ENCODE peak calls at places on chromosomes 2 and 18, in nine cellular contexts. L is transverse colon; N is tibial nerve; K is IMR-90; D is A549; O is astrocyte of the spinal cord; M is K562; G is activated CD8-positive, alpha-beta T cell treated with anti-CD3 and anti-CD28 coated beads for 36 hours; E is AG09309. Y is an unnamed sample.

GRCh38 chr2:70111752-70112591 is 24.7 kb downstream of the PCBP1 start:
- DNase-seq in E (no peak), O (peak; percentile 52), N (no peak), K (peak; percentile 71), D (no peak), L (no peak), G (no peak), M (no peak), Y (no peak)

GRCh38 chr18:11887305-11888262 is 20.5 kb downstream of the MPPE1 start:
- DNase-seq in L (peak; percentile 39), O (no peak), K (no peak), E (no peak), D (peak; percentile 8), G (no peak), M (no peak), N (no peak), Y (no peak)

GRCh38 chr2:48148841-48149240 is 242.5 kb upstream of the FBXO11 start:
- DNase-seq in L (no peak), N (no peak), M (peak; percentile 81), G (no peak), O (no peak), E (no peak), D (no peak), K (no peak), Y (no peak)

GRCh38 chr2:140348826-140349225 is 1568.6 kb upstream of the NXPH2 start:
- DNase-seq in D (no peak), K (no peak), E (no peak), N (no peak), G (no peak), O (no peak), M (no peak), L (no peak), Y (no peak)

GRCh38 chr2:163919717-163920116 is 183.9 kb upstream of the FIGN start:
- DNase-seq in O (no peak), D (no peak), G (no peak), L (no peak), M (no peak), K (no peak), N (no peak), E (no peak), Y (no peak)

GRCh38 chr18:28065031-28065792 is 111.7 kb downstream of the CDH2 start:
- DNase-seq in G (no peak), M (no peak), D (peak; percentile 90), E (peak; percentile 83), O (peak; percentile 92), N (no peak), K (peak; percentile 94), L (no peak), Y (no peak)

GRCh38 chr2:172196768-172197322 is 94.1 kb upstream of the DLX2 start:
- DNase-seq in K (peak; percentile 85), O (peak; percentile 79), N (no peak), M (no peak), E (peak; percentile 50), D (no peak), L (no peak), G (peak; percentile 54), Y (no peak)

GRCh38 chr2:182890773-182891381 is 24.4 kb upstream of the FRZB start:
- DNase-seq in E (no peak), G (no peak), N (no peak), L (no peak), K (no peak), O (no peak), D (no peak), M (no peak), Y (no peak)

GRCh38 chr2:50388324-50388723 is 643.6 kb downstream of the NRXN1 start:
- DNase-seq in G (no peak), N (no peak), D (no peak), M (no peak), K (no peak), E (no peak), L (no peak), O (no peak), Y (no peak)

GRCh38 chr2:238974510-238975166 is 126.8 kb downstream of the TWIST2 start:
- DNase-seq in D (peak; percentile 80), O (peak; percentile 78), N (no peak), M (no peak), E (peak; percentile 82), K (peak; percentile 92), L (no peak), G (no peak), Y (no peak)

DNA sequence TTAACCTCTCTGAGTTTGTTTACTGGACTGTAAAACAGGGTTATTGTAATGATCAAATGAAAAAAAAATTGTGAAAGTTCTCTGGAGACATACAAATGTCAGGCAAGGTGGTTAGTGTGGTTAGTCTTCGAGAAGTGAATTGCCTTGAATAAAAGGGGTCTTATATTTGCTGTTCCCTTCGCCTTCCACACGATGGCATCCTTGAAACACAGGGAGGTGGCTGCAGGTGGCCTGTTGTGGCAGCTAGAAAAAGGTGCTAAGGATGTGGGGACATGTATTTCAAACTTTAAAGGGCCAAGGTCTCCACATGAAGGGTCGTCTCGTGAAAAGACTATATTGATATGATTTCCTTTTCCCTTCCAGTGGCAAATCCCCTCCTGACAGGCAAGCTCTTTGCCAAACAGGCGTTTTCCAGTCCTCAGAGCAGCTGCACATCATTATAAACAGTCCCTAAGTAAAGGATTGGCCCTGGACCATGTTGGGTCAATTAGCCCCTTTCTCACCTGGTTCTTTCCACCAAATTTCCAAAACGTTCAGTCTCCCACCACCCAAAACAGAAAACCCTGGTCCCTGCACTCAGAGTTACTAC is 68.5 kb downstream of the COPS8 start:
- DNase-seq in D (peak; percentile 75), G (peak; percentile 71), L (no peak), M (peak; percentile 50), E (no peak), K (peak; percentile 81), N (no peak), O (peak; percentile 78), Y (peak; percentile 39)
- TF ChIP-seq CTCF in D (peak; percentile 74), G (peak; percentile 81), L (peak; percentile 42), M (peak; percentile 80), E (peak; percentile 88), K (peak; percentile 91), N (peak; percentile 64), O (peak; percentile 78), Y (no peak)

DNA sequence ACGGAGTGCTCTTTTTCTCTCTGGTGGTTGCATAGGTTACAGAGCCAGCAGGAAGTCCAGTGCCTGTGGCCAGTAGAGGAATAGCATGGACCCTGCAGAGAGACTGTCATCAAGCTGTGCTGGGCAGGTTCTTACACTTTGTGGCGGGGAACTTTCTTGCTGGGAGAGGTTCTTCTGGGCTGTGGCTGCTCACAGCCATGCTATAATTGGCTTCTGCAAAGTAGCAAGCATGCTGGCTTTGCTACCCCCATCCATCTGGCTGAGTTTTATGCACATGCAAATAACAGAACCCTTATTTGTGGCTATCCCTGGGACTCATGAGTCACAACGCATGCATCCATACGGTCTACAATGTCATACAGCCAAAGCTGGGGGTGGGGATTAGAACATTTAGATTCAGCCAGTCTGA is 68.9 kb downstream of the PLCL1 start:
- DNase-seq in M (peak; percentile 62), L (no peak), G (peak; percentile 18), K (peak; percentile 83), O (peak; percentile 93), N (no peak), E (peak; percentile 18), D (no peak), Y (no peak)
- TF ChIP-seq CTCF in M (peak; percentile 21), L (no peak), G (no peak), K (no peak), O (peak; percentile 20), N (no peak), E (peak; percentile 12), D (no peak), Y (no peak)

GRCh38 chr2:7634370-7634769 is 717.2 kb downstream of the RNF144A start:
- DNase-seq in K (no peak), N (no peak), D (no peak), O (no peak), G (no peak), E (no peak), M (no peak), L (no peak), Y (no peak)
- TF ChIP-seq CTCF in K (no peak), N (no peak), D (no peak), O (no peak), G (no peak), E (no peak), M (no peak), L (no peak), Y (no peak)

DNA sequence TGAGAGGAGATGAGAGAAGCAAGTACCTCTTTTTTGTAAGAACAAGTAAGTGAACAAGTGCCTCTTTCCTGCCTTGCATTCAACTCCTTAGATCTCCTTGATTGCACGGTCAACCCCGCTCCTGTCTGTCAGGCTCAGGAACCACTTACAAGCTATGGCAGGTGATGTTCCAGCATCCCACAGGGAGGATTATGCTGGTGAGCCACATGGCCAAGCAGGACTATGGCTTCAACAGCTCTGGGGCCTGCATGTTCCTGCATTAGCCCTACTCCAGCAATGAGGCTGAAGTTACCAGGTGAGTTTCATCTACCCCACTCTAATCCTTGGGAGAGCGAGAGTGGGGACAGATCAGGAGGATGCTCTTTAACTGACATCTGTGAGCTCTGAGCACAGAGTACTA is 29.5 kb downstream of the TTC32 start:
- DNase-seq in K (no peak), D (no peak), G (no peak), E (no peak), L (no peak), N (no peak), O (no peak), M (no peak), Y (no peak)
- TF ChIP-seq CTCF in K (no peak), D (no peak), G (no peak), E (no peak), L (no peak), N (no peak), O (no peak), M (no peak), Y (no peak)

GRCh38 chr2:102764083-102764482 is 2.3 kb downstream of the TMEM182 start:
- DNase-seq in N (no peak), L (no peak), E (no peak), M (no peak), D (no peak), K (peak; percentile 20), O (peak; percentile 18), G (no peak), Y (no peak)
- TF ChIP-seq CTCF in N (no peak), L (no peak), E (no peak), M (no peak), D (no peak), K (no peak), O (no peak), G (no peak), Y (no peak)

Y was measured in endothelial cell.